ENCODE peak calls at places on chromosome 17, in eight cellular contexts. One of them, this sample, is unnamed.

GRCh38 chr17:9790889-9791876 is at the start of gene DHRS7C:
- DNase-seq in T follicular helper cell: no peak
- DNase-seq in choroid plexus epithelial cell: peak; percentile 12
- DNase-seq in ureter: no peak
- DNase-seq in HCT116: no peak
- DNase-seq in AG09309: no peak
- DNase-seq in stimulated activated CD8-positive, alpha-beta memory T cell treated with anti-CD3 and anti-CD28 coated beads, Interleukin-2, amount 100 ng/mL, for 48 hours: no peak
- DNase-seq in memory B cell: no peak
- DNase-seq in this sample: no peak

GRCh38 chr17:55171634-55172328 is 93.0 kb upstream of the HLF start:
- DNase-seq in choroid plexus epithelial cell: no peak
- DNase-seq in HCT116: no peak
- DNase-seq in ureter: no peak
- DNase-seq in stimulated activated CD8-positive, alpha-beta memory T cell treated with anti-CD3 and anti-CD28 coated beads, Interleukin-2, amount 100 ng/mL, for 48 hours: no peak
- DNase-seq in T follicular helper cell: no peak
- DNase-seq in AG09309: no peak
- DNase-seq in memory B cell: no peak
- DNase-seq in this sample: no peak

GRCh38 chr17:30433514-30433913 is 43.7 kb upstream of the GOSR1 start:
- DNase-seq in stimulated activated CD8-positive, alpha-beta memory T cell treated with anti-CD3 and anti-CD28 coated beads, Interleukin-2, amount 100 ng/mL, for 48 hours: no peak
- DNase-seq in HCT116: peak; percentile 37
- DNase-seq in AG09309: peak; percentile 40
- DNase-seq in choroid plexus epithelial cell: peak; percentile 97
- DNase-seq in ureter: peak; percentile 49
- DNase-seq in T follicular helper cell: no peak
- DNase-seq in memory B cell: no peak
- DNase-seq in this sample: no peak

GRCh38 chr17:80742091-80742490 is 197.5 kb downstream of the RPTOR start:
- DNase-seq in T follicular helper cell: no peak
- DNase-seq in choroid plexus epithelial cell: no peak
- DNase-seq in stimulated activated CD8-positive, alpha-beta memory T cell treated with anti-CD3 and anti-CD28 coated beads, Interleukin-2, amount 100 ng/mL, for 48 hours: no peak
- DNase-seq in AG09309: no peak
- DNase-seq in ureter: no peak
- DNase-seq in memory B cell: no peak
- DNase-seq in HCT116: no peak
- DNase-seq in this sample: no peak

GRCh38 chr17:74864866-74865395 is 5.2 kb upstream of the GRIN2C start:
- DNase-seq in stimulated activated CD8-positive, alpha-beta memory T cell treated with anti-CD3 and anti-CD28 coated beads, Interleukin-2, amount 100 ng/mL, for 48 hours: peak; percentile 56
- DNase-seq in AG09309: no peak
- DNase-seq in choroid plexus epithelial cell: peak; percentile 73
- DNase-seq in HCT116: peak; percentile 44
- DNase-seq in memory B cell: peak; percentile 80
- DNase-seq in T follicular helper cell: peak; percentile 41
- DNase-seq in ureter: peak; percentile 80
- DNase-seq in this sample: peak; percentile 47

GRCh38 chr17:64326420-64327054 is 63.5 kb upstream of the TEX2 start:
- DNase-seq in memory B cell: no peak
- DNase-seq in HCT116: no peak
- DNase-seq in T follicular helper cell: no peak
- DNase-seq in ureter: peak; percentile 86
- DNase-seq in stimulated activated CD8-positive, alpha-beta memory T cell treated with anti-CD3 and anti-CD28 coated beads, Interleukin-2, amount 100 ng/mL, for 48 hours: no peak
- DNase-seq in AG09309: peak; percentile 91
- DNase-seq in choroid plexus epithelial cell: peak; percentile 29
- DNase-seq in this sample: no peak

GRCh38 chr17:39487946-39488345 is 26.7 kb downstream of the CDK12 start:
- DNase-seq in memory B cell: no peak
- DNase-seq in HCT116: no peak
- DNase-seq in AG09309: no peak
- DNase-seq in T follicular helper cell: no peak
- DNase-seq in stimulated activated CD8-positive, alpha-beta memory T cell treated with anti-CD3 and anti-CD28 coated beads, Interleukin-2, amount 100 ng/mL, for 48 hours: no peak
- DNase-seq in ureter: no peak
- DNase-seq in choroid plexus epithelial cell: no peak
- DNase-seq in this sample: no peak

GRCh38 chr17:31584436-31585279 is 193.2 kb downstream of the RAB11FIP4 start:
- DNase-seq in ureter: no peak
- DNase-seq in T follicular helper cell: no peak
- DNase-seq in choroid plexus epithelial cell: no peak
- DNase-seq in memory B cell: no peak
- DNase-seq in stimulated activated CD8-positive, alpha-beta memory T cell treated with anti-CD3 and anti-CD28 coated beads, Interleukin-2, amount 100 ng/mL, for 48 hours: no peak
- DNase-seq in AG09309: no peak
- DNase-seq in HCT116: no peak
- DNase-seq in this sample: no peak

GRCh38 chr17:80962356-80963329 is 29.0 kb upstream of the CHMP6 start:
- DNase-seq in AG09309: no peak
- DNase-seq in choroid plexus epithelial cell: no peak
- DNase-seq in T follicular helper cell: no peak
- DNase-seq in HCT116: no peak
- DNase-seq in ureter: no peak
- DNase-seq in memory B cell: no peak
- DNase-seq in stimulated activated CD8-positive, alpha-beta memory T cell treated with anti-CD3 and anti-CD28 coated beads, Interleukin-2, amount 100 ng/mL, for 48 hours: no peak
- DNase-seq in this sample: no peak

GRCh38 chr17:75615301-75615700 is 17.9 kb upstream of the SMIM5 start:
- DNase-seq in memory B cell: no peak
- DNase-seq in ureter: no peak
- DNase-seq in stimulated activated CD8-positive, alpha-beta memory T cell treated with anti-CD3 and anti-CD28 coated beads, Interleukin-2, amount 100 ng/mL, for 48 hours: no peak
- DNase-seq in AG09309: no peak
- DNase-seq in HCT116: no peak
- DNase-seq in T follicular helper cell: no peak
- DNase-seq in choroid plexus epithelial cell: no peak
- DNase-seq in this sample: no peak

GRCh38 chr17:2688351-2689342 is 22.9 kb downstream of the CLUH start:
- DNase-seq in ureter: no peak
- DNase-seq in AG09309: no peak
- DNase-seq in HCT116: no peak
- DNase-seq in choroid plexus epithelial cell: peak; percentile 35
- DNase-seq in memory B cell: no peak
- DNase-seq in T follicular helper cell: no peak
- DNase-seq in stimulated activated CD8-positive, alpha-beta memory T cell treated with anti-CD3 and anti-CD28 coated beads, Interleukin-2, amount 100 ng/mL, for 48 hours: no peak
- DNase-seq in this sample: no peak